ENCODE peak calls at places on chromosome 5, in four cellular contexts. One of them, this sample, is unnamed.

GRCh38 chr5:115838885-115839518 is 2.4 kb downstream of the ATG12 start:
- DNase-seq in lower leg skin: no peak
- DNase-seq in cardiac fibroblast: peak; percentile 74
- DNase-seq in heart left ventricle: no peak
- DNase-seq in this sample: peak; percentile 69

GRCh38 chr5:60101561-60101960 is 208.0 kb upstream of the PDE4D start:
- DNase-seq in heart left ventricle: no peak
- DNase-seq in lower leg skin: no peak
- DNase-seq in cardiac fibroblast: no peak
- DNase-seq in this sample: no peak

GRCh38 chr5:43664641-43665040 is 61.7 kb downstream of the NNT start:
- DNase-seq in heart left ventricle: no peak
- DNase-seq in cardiac fibroblast: no peak
- DNase-seq in lower leg skin: no peak
- DNase-seq in this sample: peak; percentile 10

GRCh38 chr5:11903614-11904269 is 504 bp downstream of the CTNND2 start:
- DNase-seq in heart left ventricle: peak; percentile 60
- DNase-seq in cardiac fibroblast: peak; percentile 1
- DNase-seq in lower leg skin: no peak
- DNase-seq in this sample: no peak

GRCh38 chr5:176542135-176542595 is 5.0 kb upstream of the RNF44 start:
- DNase-seq in heart left ventricle: no peak
- DNase-seq in lower leg skin: no peak
- DNase-seq in cardiac fibroblast: no peak
- DNase-seq in this sample: no peak

GRCh38 chr5:101782352-101783087 is 513.6 kb downstream of the SLCO4C1 start:
- DNase-seq in lower leg skin: no peak
- DNase-seq in heart left ventricle: no peak
- DNase-seq in cardiac fibroblast: no peak
- DNase-seq in this sample: no peak

GRCh38 chr5:66958984-66959641 is 237.5 kb downstream of the CD180 start:
- DNase-seq in lower leg skin: no peak
- DNase-seq in cardiac fibroblast: peak; percentile 85
- DNase-seq in heart left ventricle: no peak
- DNase-seq in this sample: peak; percentile 75

GRCh38 chr5:168808217-168808616 is 229.0 kb upstream of the PANK3 start:
- DNase-seq in lower leg skin: no peak
- DNase-seq in heart left ventricle: no peak
- DNase-seq in cardiac fibroblast: no peak
- DNase-seq in this sample: no peak

DNA sequence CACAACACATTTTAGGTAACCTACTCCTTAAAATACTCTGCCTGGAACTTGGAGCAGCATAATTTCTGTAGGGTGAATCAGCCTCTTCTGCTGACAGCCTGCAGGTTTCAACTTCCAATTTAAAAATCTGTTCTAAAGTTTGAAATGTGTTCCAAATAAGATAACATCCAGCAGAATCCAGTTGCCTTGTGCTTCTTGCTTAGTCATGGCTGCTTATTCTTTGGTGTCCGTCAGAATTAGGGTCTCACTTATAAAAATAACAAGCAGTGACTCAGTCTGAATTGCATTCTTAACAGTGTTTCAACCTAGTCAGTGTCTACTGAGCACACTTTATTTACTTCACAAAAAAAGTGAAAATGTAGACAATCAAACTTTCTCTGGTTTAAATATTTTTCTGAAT is 3.7 kb downstream of the CDH6 start:
- DNase-seq in lower leg skin: no peak
- DNase-seq in cardiac fibroblast: peak; percentile 65
- DNase-seq in heart left ventricle: no peak
- DNase-seq in this sample: peak; percentile 61
- H3K4me3 ChIP-seq in lower leg skin: no peak overlapping the region
- H3K4me3 ChIP-seq in cardiac fibroblast: no peak overlapping the region
- H3K4me3 ChIP-seq in heart left ventricle: peak overlapping the region; percentile 57
- H3K4me3 ChIP-seq in this sample: no peak overlapping the region

DNA sequence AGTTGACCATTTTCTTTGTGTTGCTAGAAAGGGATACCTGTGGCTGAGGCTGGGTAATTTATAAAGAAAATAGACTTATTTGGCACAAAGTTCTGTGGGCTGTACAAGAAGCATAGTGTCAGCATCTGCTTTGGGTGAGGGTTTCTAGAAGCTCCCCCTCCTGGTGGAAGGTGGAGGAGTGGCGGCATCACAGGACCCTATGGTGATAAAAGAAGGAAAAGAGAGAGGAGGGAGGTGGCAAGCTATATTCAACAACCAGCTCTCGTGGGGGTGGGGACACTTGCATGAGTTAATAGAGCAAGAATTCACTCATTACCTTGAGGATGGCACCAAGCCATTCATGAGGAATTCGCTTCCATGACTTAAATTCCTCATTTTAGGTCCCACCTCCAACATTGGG is 2041.4 kb upstream of the CDH9 start:
- DNase-seq in lower leg skin: no peak
- DNase-seq in cardiac fibroblast: no peak
- DNase-seq in heart left ventricle: no peak
- DNase-seq in this sample: no peak
- TF ChIP-seq CTCF in lower leg skin: no peak
- TF ChIP-seq CTCF in cardiac fibroblast: no peak
- TF ChIP-seq CTCF in heart left ventricle: no peak
- TF ChIP-seq CTCF in this sample: no peak

GRCh38 chr5:1386274-1386717 is 41.4 kb upstream of the CLPTM1L start:
- DNase-seq in heart left ventricle: peak; percentile 77
- DNase-seq in cardiac fibroblast: peak; percentile 36
- DNase-seq in lower leg skin: peak; percentile 38
- DNase-seq in this sample: peak; percentile 44

GRCh38 chr5:1388383-1388967 is 43.6 kb upstream of the CLPTM1L start:
- DNase-seq in lower leg skin: no peak
- DNase-seq in heart left ventricle: no peak
- DNase-seq in cardiac fibroblast: no peak
- DNase-seq in this sample: no peak

GRCh38 chr5:1385395-1386273 is 40.7 kb upstream of the CLPTM1L start:
- DNase-seq in cardiac fibroblast: peak; percentile 53
- DNase-seq in heart left ventricle: peak; percentile 94
- DNase-seq in lower leg skin: peak; percentile 84
- DNase-seq in this sample: peak; percentile 45

GRCh38 chr5:1387876-1388275 is 43.0 kb upstream of the CLPTM1L start:
- DNase-seq in lower leg skin: no peak
- DNase-seq in cardiac fibroblast: no peak
- DNase-seq in heart left ventricle: no peak
- DNase-seq in this sample: no peak

DNA sequence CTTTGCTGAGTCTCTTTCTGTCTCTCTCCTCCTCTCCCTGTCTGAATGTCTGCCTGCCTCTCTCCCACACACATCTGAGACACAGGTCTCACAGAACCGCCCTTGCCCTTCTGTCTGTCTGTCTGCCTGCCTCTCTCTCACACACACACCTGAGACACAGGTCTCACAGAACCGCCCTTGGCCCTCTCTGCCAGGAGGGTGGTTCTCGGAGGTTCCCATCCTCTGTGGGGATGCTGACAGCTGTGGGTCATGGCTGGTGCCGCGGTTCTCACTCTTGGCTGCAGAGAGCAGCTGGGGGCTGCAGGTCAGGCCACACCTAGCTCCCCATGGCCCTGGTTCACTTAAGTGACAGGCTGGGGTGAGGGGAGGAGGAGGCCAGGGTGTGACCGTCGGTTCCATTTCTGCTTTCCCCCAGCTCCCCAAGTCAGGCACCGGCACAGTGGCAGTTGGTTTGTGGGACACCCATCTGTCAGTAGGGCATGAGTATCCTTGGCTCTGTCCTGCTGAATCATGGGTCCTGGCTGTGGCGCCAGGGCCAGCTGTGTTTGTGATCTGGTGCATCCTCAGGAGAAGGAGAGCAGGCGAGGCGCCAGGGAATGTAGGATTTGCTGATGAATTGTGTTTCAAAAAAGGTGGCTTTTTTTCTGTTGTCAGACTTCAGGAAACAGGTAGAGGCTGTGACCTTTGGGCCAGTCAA is 42.3 kb upstream of the CLPTM1L start:
- DNase-seq in lower leg skin: no peak
- DNase-seq in heart left ventricle: no peak
- DNase-seq in cardiac fibroblast: no peak
- DNase-seq in this sample: no peak
- H3K4me3 ChIP-seq in lower leg skin: no peak overlapping the region
- H3K4me3 ChIP-seq in heart left ventricle: no peak overlapping the region
- H3K4me3 ChIP-seq in cardiac fibroblast: no peak overlapping the region
- H3K4me3 ChIP-seq in this sample: no peak overlapping the region

DNA sequence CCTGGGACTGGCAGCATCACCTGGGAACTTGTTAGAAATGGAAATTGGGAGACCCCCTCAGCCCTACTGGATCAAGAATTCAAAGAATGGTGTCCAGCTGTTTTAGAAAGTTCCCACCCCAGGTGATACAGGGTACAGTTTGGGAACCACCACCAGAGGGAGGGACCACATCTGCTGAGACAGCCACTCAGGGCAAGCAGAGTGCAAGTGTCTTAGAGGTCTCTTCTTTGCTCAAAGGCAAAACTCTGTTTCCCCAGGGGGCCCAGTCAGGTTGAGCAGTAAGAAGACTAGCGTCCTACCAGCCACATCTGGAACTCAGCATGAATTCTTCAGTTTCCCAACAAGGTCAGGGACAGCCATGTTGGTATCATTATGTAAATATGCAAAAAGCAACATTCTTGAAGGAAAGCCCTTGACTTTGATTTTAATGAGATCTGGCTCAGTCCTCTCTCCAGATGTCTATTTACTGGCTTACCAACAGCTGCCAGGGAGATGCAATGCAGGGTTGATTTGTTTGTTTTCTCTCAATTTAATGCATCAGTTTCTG is 46.6 kb downstream of the TGFBI start:
- DNase-seq in lower leg skin: no peak
- DNase-seq in cardiac fibroblast: no peak
- DNase-seq in heart left ventricle: no peak
- DNase-seq in this sample: no peak
- TF ChIP-seq CTCF in lower leg skin: no peak
- TF ChIP-seq CTCF in cardiac fibroblast: no peak
- TF ChIP-seq CTCF in heart left ventricle: no peak
- TF ChIP-seq CTCF in this sample: no peak

GRCh38 chr5:178441486-178442270 is 148.5 kb downstream of the COL23A1 start:
- DNase-seq in heart left ventricle: no peak
- DNase-seq in cardiac fibroblast: no peak
- DNase-seq in lower leg skin: no peak
- DNase-seq in this sample: no peak
- H3K4me3 ChIP-seq in heart left ventricle: no peak overlapping the region
- H3K4me3 ChIP-seq in cardiac fibroblast: no peak overlapping the region
- H3K4me3 ChIP-seq in lower leg skin: no peak overlapping the region
- H3K4me3 ChIP-seq in this sample: no peak overlapping the region

DNA sequence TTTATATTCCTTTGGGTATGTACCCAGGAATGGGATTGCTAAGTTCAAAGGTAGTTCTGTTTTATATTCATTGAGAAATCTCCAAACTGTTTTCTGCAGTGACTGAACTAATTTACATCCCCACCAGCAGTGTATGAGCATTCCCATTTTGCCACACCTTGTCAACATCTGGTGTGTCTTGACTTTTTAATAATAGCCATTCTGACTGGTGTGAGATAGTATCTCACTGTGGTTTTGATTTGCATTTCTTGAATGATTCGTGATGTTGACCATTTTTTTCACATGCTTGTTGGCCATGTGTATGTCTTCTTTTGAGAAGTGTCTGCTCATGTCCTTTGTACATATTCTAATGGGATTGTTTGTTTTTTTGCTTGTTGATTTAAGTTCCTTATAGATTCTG is 421.4 kb downstream of the KIAA0825 start:
- DNase-seq in lower leg skin: no peak
- DNase-seq in heart left ventricle: no peak
- DNase-seq in cardiac fibroblast: no peak
- DNase-seq in this sample: no peak
- TF ChIP-seq CTCF in lower leg skin: no peak
- TF ChIP-seq CTCF in heart left ventricle: no peak
- TF ChIP-seq CTCF in cardiac fibroblast: no peak
- TF ChIP-seq CTCF in this sample: no peak

GRCh38 chr5:139392324-139392677 is 2.6 kb upstream of the MZB1 start:
- DNase-seq in cardiac fibroblast: no peak
- DNase-seq in heart left ventricle: no peak
- DNase-seq in lower leg skin: no peak
- DNase-seq in this sample: no peak

GRCh38 chr5:139392678-139393496 is 2.0 kb downstream of the PROB1 start:
- DNase-seq in heart left ventricle: peak; percentile 86
- DNase-seq in cardiac fibroblast: no peak
- DNase-seq in lower leg skin: no peak
- DNase-seq in this sample: peak; percentile 48

GRCh38 chr5:139389701-139390638 is at the start of gene MZB1:
- DNase-seq in cardiac fibroblast: no peak
- DNase-seq in heart left ventricle: no peak
- DNase-seq in lower leg skin: no peak
- DNase-seq in this sample: no peak

GRCh38 chr5:139390639-139391569 is 1.2 kb upstream of the MZB1 start:
- DNase-seq in heart left ventricle: no peak
- DNase-seq in cardiac fibroblast: no peak
- DNase-seq in lower leg skin: no peak
- DNase-seq in this sample: no peak

DNA sequence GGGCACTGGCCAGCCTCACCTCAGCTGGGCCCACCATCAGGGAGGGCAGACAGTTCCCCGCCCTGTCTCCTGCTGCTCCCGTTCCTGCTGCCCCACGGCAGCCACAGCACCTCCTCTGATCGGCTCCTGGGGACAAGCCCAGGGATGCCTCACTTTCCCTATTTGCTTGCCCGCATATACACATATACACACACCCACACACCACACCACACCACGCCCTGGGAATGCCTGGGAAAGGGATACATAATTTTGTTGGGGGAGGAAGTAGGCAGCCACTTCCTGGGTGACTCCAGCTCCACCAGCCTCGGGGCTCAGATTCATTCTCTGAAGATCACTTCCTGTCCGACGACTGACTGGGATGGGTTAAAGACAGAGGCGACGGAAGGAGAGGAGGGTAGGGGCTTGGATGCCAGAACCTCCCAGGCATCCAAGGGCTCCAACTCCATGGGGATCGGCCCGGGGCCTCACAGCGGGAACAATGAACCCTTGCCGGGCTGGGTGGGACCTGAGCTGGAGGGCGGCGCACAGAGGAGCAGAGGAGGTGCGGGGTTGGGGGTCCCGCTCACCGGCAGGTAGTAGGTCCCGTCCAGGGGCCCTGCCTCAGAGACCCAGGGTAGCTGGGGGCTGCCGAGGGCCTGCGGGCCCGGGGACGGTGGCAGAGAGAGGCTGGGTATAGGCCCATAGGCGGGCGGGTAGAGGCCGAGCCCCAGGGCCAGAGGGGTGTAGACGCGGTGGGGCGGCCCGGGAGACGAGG is 2.0 kb upstream of the MZB1 start:
- DNase-seq in heart left ventricle: no peak
- DNase-seq in lower leg skin: no peak
- DNase-seq in cardiac fibroblast: peak; percentile 16
- DNase-seq in this sample: no peak
- H3K4me3 ChIP-seq in heart left ventricle: peak overlapping the region; percentile 75
- H3K4me3 ChIP-seq in lower leg skin: no peak overlapping the region
- H3K4me3 ChIP-seq in cardiac fibroblast: no peak overlapping the region
- H3K4me3 ChIP-seq in this sample: no peak overlapping the region

GRCh38 chr5:129899454-129899853 is 4.8 kb upstream of the CHSY3 start:
- DNase-seq in cardiac fibroblast: peak; percentile 68
- DNase-seq in lower leg skin: no peak
- DNase-seq in heart left ventricle: no peak
- DNase-seq in this sample: peak; percentile 66
- TF ChIP-seq CTCF in cardiac fibroblast: peak; percentile 22
- TF ChIP-seq CTCF in lower leg skin: no peak
- TF ChIP-seq CTCF in heart left ventricle: no peak
- TF ChIP-seq CTCF in this sample: peak; percentile 41